ENCODE peak calls at places on chromosome 5, in eight cellular contexts. T is heart right ventricle, G is thoracic aorta, R is AG04450, Z is right atrium auricular region, L is cardiac muscle cell, B is nephron progenitor cell, M is body of pancreas. K is an unnamed sample.

GRCh38 chr5:73321757-73322452 is 126.7 kb downstream of the FOXD1 start:
- DNase-seq in Z (no peak), L (no peak), B (no peak), M (no peak), G (no peak), T (no peak), R (peak; percentile 78), K (no peak)

GRCh38 chr5:133316346-133317343 is 264.8 kb downstream of the HSPA4 start:
- DNase-seq in T (no peak), B (peak; percentile 29), M (no peak), L (peak; percentile 30), G (no peak), R (no peak), Z (no peak), K (peak; percentile 29)

GRCh38 chr5:138054863-138055558 is 22.1 kb upstream of the FAM13B start:
- DNase-seq in M (no peak), Z (no peak), L (no peak), R (no peak), B (no peak), G (no peak), T (no peak), K (no peak)

GRCh38 chr5:134132372-134133212 is 18.1 kb downstream of the TCF7 start:
- DNase-seq in M (no peak), B (no peak), Z (no peak), R (no peak), G (no peak), T (no peak), L (no peak), K (peak; percentile 68)

GRCh38 chr5:81749562-81750307 is 1.2 kb downstream of the SSBP2 start:
- DNase-seq in R (no peak), M (peak; percentile 21), B (peak; percentile 77), L (peak; percentile 69), Z (no peak), T (peak; percentile 22), G (no peak), K (peak; percentile 80)

GRCh38 chr5:142432961-142433360 is 108.1 kb upstream of the SPRY4 start:
- DNase-seq in Z (no peak), R (no peak), T (no peak), L (no peak), G (no peak), B (no peak), M (peak; percentile 23), K (no peak)

GRCh38 chr5:139657363-139658321 is 9.5 kb downstream of the CXXC5 start:
- DNase-seq in R (no peak), B (no peak), G (no peak), L (no peak), T (no peak), Z (no peak), M (no peak), K (no peak)

GRCh38 chr5:10734050-10734709 is 26.9 kb downstream of the DAP start:
- DNase-seq in R (no peak), B (peak; percentile 13), M (no peak), T (no peak), L (no peak), Z (no peak), G (no peak), K (no peak)

GRCh38 chr5:95743248-95743647 is 12.1 kb downstream of the RHOBTB3 start:
- DNase-seq in Z (no peak), L (no peak), G (no peak), T (no peak), B (no peak), M (no peak), R (no peak), K (no peak)

GRCh38 chr5:171622010-171622409 is 163.6 kb upstream of the SMIM23 start:
- DNase-seq in T (peak; percentile 23), L (no peak), Z (no peak), M (no peak), B (no peak), R (no peak), G (no peak), K (no peak)

GRCh38 chr5:143495823-143496275 is 92.4 kb upstream of the NR3C1 start:
- DNase-seq in Z (no peak), T (peak; percentile 38), R (no peak), B (no peak), M (peak; percentile 18), G (no peak), L (no peak), K (no peak)

GRCh38 chr5:9559965-9560364 is 14.1 kb upstream of the SEMA5A start:
- DNase-seq in L (no peak), T (no peak), M (no peak), B (no peak), R (no peak), G (no peak), Z (no peak), K (no peak)

GRCh38 chr5:134477462-134478245 is 47.8 kb upstream of the JADE2 start:
- DNase-seq in G (no peak), T (no peak), L (no peak), R (no peak), Z (no peak), M (no peak), B (no peak), K (no peak)

GRCh38 chr5:14173419-14174234 is 30.5 kb downstream of the TRIO start:
- DNase-seq in T (no peak), M (no peak), Z (no peak), R (no peak), L (no peak), G (no peak), B (no peak), K (no peak)

GRCh38 chr5:127820910-127821553 is 117.8 kb downstream of the CCDC192 start:
- DNase-seq in B (no peak), L (no peak), R (no peak), T (no peak), M (no peak), Z (no peak), G (no peak), K (no peak)

GRCh38 chr5:147406636-147407035 is 103.2 kb downstream of the DPYSL3 start:
- DNase-seq in B (no peak), G (no peak), Z (no peak), R (no peak), T (no peak), M (no peak), L (no peak), K (no peak)

GRCh38 chr5:147411612-147412310 is 98.1 kb downstream of the DPYSL3 start:
- DNase-seq in T (no peak), L (no peak), R (no peak), G (no peak), M (no peak), B (no peak), Z (no peak), K (no peak)

GRCh38 chr5:147407094-147407681 is 102.7 kb downstream of the DPYSL3 start:
- DNase-seq in G (peak; percentile 25), M (no peak), T (no peak), Z (no peak), B (no peak), R (no peak), L (peak; percentile 82), K (no peak)

GRCh38 chr5:147410496-147411395 is 99.1 kb downstream of the DPYSL3 start:
- DNase-seq in L (no peak), B (no peak), G (no peak), R (no peak), T (peak; percentile 41), Z (no peak), M (no peak), K (no peak)

GRCh38 chr5:147408980-147409379 is 100.9 kb downstream of the DPYSL3 start:
- DNase-seq in R (no peak), L (no peak), M (no peak), B (no peak), G (no peak), T (no peak), Z (no peak), K (no peak)
- TF ChIP-seq CTCF in R (no peak), L (no peak), M (no peak), B (no peak), G (no peak), T (no peak), Z (no peak), K (no peak)

GRCh38 chr5:7851617-7852289 is 820 bp upstream of the CFAP90 start:
- DNase-seq in L (no peak), M (peak; percentile 94), Z (no peak), T (no peak), R (no peak), G (no peak), B (no peak), K (no peak)

GRCh38 chr5:7849531-7850240 is 1.2 kb downstream of the CFAP90 start:
- DNase-seq in B (no peak), M (peak; percentile 14), L (peak; percentile 72), T (peak; percentile 7), Z (no peak), G (no peak), R (no peak), K (no peak)

GRCh38 chr5:7851240-7851592 is 283 bp upstream of the CFAP90 start:
- DNase-seq in R (no peak), T (no peak), G (no peak), B (no peak), L (no peak), M (no peak), Z (no peak), K (no peak)

GRCh38 chr5:7850241-7850532 is 746 bp downstream of the CFAP90 start:
- DNase-seq in Z (no peak), G (no peak), R (no peak), L (no peak), B (no peak), T (peak; percentile 5), M (no peak), K (no peak)

DNA sequence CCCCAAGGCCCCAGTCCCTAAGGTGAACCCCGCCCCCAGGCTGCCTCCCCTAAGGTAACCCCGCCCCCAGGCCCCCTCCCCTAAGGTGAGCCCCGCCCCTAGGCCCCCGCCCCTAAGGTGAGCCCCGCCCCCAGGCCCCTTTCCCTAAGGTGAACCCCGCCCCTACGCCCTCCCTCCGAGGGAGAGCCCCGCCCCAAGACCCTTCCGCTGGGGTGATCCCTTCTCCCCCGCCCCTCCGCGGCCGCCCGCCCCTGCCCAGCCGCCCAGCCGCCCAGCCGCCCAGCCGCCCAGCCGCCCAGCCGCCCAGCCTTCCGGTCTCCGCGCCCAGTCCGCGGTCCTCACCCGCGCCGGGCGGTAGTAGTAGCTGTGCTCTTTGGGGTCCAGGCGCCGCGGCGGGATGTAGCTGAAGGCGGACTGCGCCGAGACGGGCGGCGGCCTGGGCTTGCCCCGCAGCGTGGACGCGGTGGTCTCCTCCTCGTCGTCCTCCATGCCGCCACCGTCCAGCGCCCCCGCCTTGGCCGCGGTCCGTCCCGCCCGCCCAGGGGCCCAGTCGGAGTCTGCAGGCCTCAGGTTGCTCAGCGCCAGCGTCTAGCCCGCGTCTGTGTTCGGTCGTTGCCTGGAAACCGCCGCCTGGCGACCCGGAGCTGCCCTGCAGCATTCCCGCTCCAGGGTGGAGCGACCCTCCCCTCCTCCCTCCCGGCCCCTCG is at the start of gene CFAP90:
- DNase-seq in T (peak; percentile 34), L (peak; percentile 86), R (no peak), B (peak; percentile 94), M (peak; percentile 79), G (no peak), Z (no peak), K (peak; percentile 93)
- TF ChIP-seq CTCF in T (peak; percentile 38), L (peak; percentile 56), R (peak; percentile 56), B (peak; percentile 40), M (peak; percentile 52), G (peak; percentile 25), Z (peak; percentile 32), K (peak; percentile 69)

GRCh38 chr5:126808619-126809018 is 31.7 kb downstream of the LMNB1 start:
- DNase-seq in L (peak; percentile 47), B (no peak), G (no peak), R (no peak), M (no peak), T (no peak), Z (no peak), K (no peak)
- TF ChIP-seq CTCF in L (peak; percentile 44), B (peak; percentile 49), G (peak; percentile 52), R (peak; percentile 60), M (peak; percentile 56), T (peak; percentile 53), Z (peak; percentile 68), K (peak; percentile 35)

GRCh38 chr5:5616247-5616895 is 193.9 kb downstream of the ICE1 start:
- DNase-seq in T (no peak), G (no peak), R (no peak), B (no peak), Z (no peak), L (peak; percentile 18), M (no peak), K (no peak)
- TF ChIP-seq CTCF in T (no peak), G (no peak), R (no peak), B (no peak), Z (no peak), L (no peak), M (no peak), K (peak; percentile 21)

K was measured in H1.